ENCODE peak calls at places on chromosomes 6 and 20, in ten cellular contexts. One of them, this sample, is unnamed.

GRCh38 chr6:110537208-110538123 is 61.1 kb upstream of the SLC22A16 start:
- DNase-seq in stimulated activated CD4-positive, alpha-beta T cell treated with anti-CD3 and anti-CD28 coated beads, Interleukin-4, amount 100 ng/mL, for 48 hours: no peak
- DNase-seq in activated CD4-positive, alpha-beta T cell treated with anti-CD3 and anti-CD28 coated beads, Interleukin-2, amount 50 U/mL, for 48 hours: no peak
- DNase-seq in foreskin melanocyte: peak; percentile 92
- DNase-seq in T-helper 1 cell: no peak
- DNase-seq in mucosa of gallbladder: peak; percentile 32
- DNase-seq in islet precursor cell: peak; percentile 76
- DNase-seq in mucosa of descending colon: no peak
- DNase-seq in EH: peak; percentile 97
- DNase-seq in NCI-H1092 treated with DMSO at 0.1 percent for 48 hours: no peak
- DNase-seq in this sample: no peak

GRCh38 chr20:19275038-19275629 is 62.7 kb downstream of the SLC24A3 start:
- DNase-seq in foreskin melanocyte: no peak
- DNase-seq in mucosa of gallbladder: no peak
- DNase-seq in stimulated activated CD4-positive, alpha-beta T cell treated with anti-CD3 and anti-CD28 coated beads, Interleukin-4, amount 100 ng/mL, for 48 hours: no peak
- DNase-seq in mucosa of descending colon: peak; percentile 52
- DNase-seq in activated CD4-positive, alpha-beta T cell treated with anti-CD3 and anti-CD28 coated beads, Interleukin-2, amount 50 U/mL, for 48 hours: no peak
- DNase-seq in NCI-H1092 treated with DMSO at 0.1 percent for 48 hours: no peak
- DNase-seq in islet precursor cell: peak; percentile 68
- DNase-seq in T-helper 1 cell: no peak
- DNase-seq in EH: no peak
- DNase-seq in this sample: no peak

GRCh38 chr20:13341737-13342393 is 120.8 kb downstream of the ISM1 start:
- DNase-seq in NCI-H1092 treated with DMSO at 0.1 percent for 48 hours: no peak
- DNase-seq in stimulated activated CD4-positive, alpha-beta T cell treated with anti-CD3 and anti-CD28 coated beads, Interleukin-4, amount 100 ng/mL, for 48 hours: no peak
- DNase-seq in activated CD4-positive, alpha-beta T cell treated with anti-CD3 and anti-CD28 coated beads, Interleukin-2, amount 50 U/mL, for 48 hours: no peak
- DNase-seq in EH: no peak
- DNase-seq in islet precursor cell: no peak
- DNase-seq in T-helper 1 cell: no peak
- DNase-seq in mucosa of gallbladder: no peak
- DNase-seq in mucosa of descending colon: no peak
- DNase-seq in foreskin melanocyte: no peak
- DNase-seq in this sample: no peak

GRCh38 chr20:36052117-36052513 is 83.7 kb downstream of the CNBD2 start:
- DNase-seq in mucosa of descending colon: no peak
- DNase-seq in T-helper 1 cell: no peak
- DNase-seq in stimulated activated CD4-positive, alpha-beta T cell treated with anti-CD3 and anti-CD28 coated beads, Interleukin-4, amount 100 ng/mL, for 48 hours: no peak
- DNase-seq in foreskin melanocyte: no peak
- DNase-seq in NCI-H1092 treated with DMSO at 0.1 percent for 48 hours: no peak
- DNase-seq in activated CD4-positive, alpha-beta T cell treated with anti-CD3 and anti-CD28 coated beads, Interleukin-2, amount 50 U/mL, for 48 hours: no peak
- DNase-seq in EH: no peak
- DNase-seq in islet precursor cell: no peak
- DNase-seq in mucosa of gallbladder: no peak
- DNase-seq in this sample: no peak

GRCh38 chr20:61331542-61331941 is 79.5 kb downstream of the CDH4 start:
- DNase-seq in T-helper 1 cell: no peak
- DNase-seq in EH: no peak
- DNase-seq in mucosa of descending colon: no peak
- DNase-seq in NCI-H1092 treated with DMSO at 0.1 percent for 48 hours: no peak
- DNase-seq in activated CD4-positive, alpha-beta T cell treated with anti-CD3 and anti-CD28 coated beads, Interleukin-2, amount 50 U/mL, for 48 hours: no peak
- DNase-seq in foreskin melanocyte: no peak
- DNase-seq in islet precursor cell: peak; percentile 77
- DNase-seq in mucosa of gallbladder: no peak
- DNase-seq in stimulated activated CD4-positive, alpha-beta T cell treated with anti-CD3 and anti-CD28 coated beads, Interleukin-4, amount 100 ng/mL, for 48 hours: no peak
- DNase-seq in this sample: no peak

GRCh38 chr20:52826722-52827121 is 145.4 kb upstream of the TSHZ2 start:
- DNase-seq in foreskin melanocyte: no peak
- DNase-seq in NCI-H1092 treated with DMSO at 0.1 percent for 48 hours: no peak
- DNase-seq in T-helper 1 cell: no peak
- DNase-seq in mucosa of gallbladder: no peak
- DNase-seq in activated CD4-positive, alpha-beta T cell treated with anti-CD3 and anti-CD28 coated beads, Interleukin-2, amount 50 U/mL, for 48 hours: no peak
- DNase-seq in islet precursor cell: no peak
- DNase-seq in EH: no peak
- DNase-seq in stimulated activated CD4-positive, alpha-beta T cell treated with anti-CD3 and anti-CD28 coated beads, Interleukin-4, amount 100 ng/mL, for 48 hours: no peak
- DNase-seq in mucosa of descending colon: no peak
- DNase-seq in this sample: no peak

GRCh38 chr6:69422474-69422873 is 374.3 kb downstream of the LMBRD1 start:
- DNase-seq in islet precursor cell: no peak
- DNase-seq in mucosa of gallbladder: no peak
- DNase-seq in T-helper 1 cell: no peak
- DNase-seq in NCI-H1092 treated with DMSO at 0.1 percent for 48 hours: peak; percentile 25
- DNase-seq in stimulated activated CD4-positive, alpha-beta T cell treated with anti-CD3 and anti-CD28 coated beads, Interleukin-4, amount 100 ng/mL, for 48 hours: no peak
- DNase-seq in foreskin melanocyte: no peak
- DNase-seq in mucosa of descending colon: no peak
- DNase-seq in EH: no peak
- DNase-seq in activated CD4-positive, alpha-beta T cell treated with anti-CD3 and anti-CD28 coated beads, Interleukin-2, amount 50 U/mL, for 48 hours: no peak
- DNase-seq in this sample: peak; percentile 44

GRCh38 chr20:52798124-52798523 is 174.0 kb upstream of the TSHZ2 start:
- DNase-seq in foreskin melanocyte: no peak
- DNase-seq in mucosa of descending colon: no peak
- DNase-seq in T-helper 1 cell: no peak
- DNase-seq in stimulated activated CD4-positive, alpha-beta T cell treated with anti-CD3 and anti-CD28 coated beads, Interleukin-4, amount 100 ng/mL, for 48 hours: no peak
- DNase-seq in activated CD4-positive, alpha-beta T cell treated with anti-CD3 and anti-CD28 coated beads, Interleukin-2, amount 50 U/mL, for 48 hours: no peak
- DNase-seq in EH: no peak
- DNase-seq in NCI-H1092 treated with DMSO at 0.1 percent for 48 hours: no peak
- DNase-seq in mucosa of gallbladder: no peak
- DNase-seq in islet precursor cell: no peak
- DNase-seq in this sample: no peak

GRCh38 chr6:142297996-142298753 is 3.6 kb upstream of the ADGRG6 start:
- DNase-seq in mucosa of gallbladder: no peak
- DNase-seq in EH: peak; percentile 87
- DNase-seq in stimulated activated CD4-positive, alpha-beta T cell treated with anti-CD3 and anti-CD28 coated beads, Interleukin-4, amount 100 ng/mL, for 48 hours: no peak
- DNase-seq in mucosa of descending colon: no peak
- DNase-seq in activated CD4-positive, alpha-beta T cell treated with anti-CD3 and anti-CD28 coated beads, Interleukin-2, amount 50 U/mL, for 48 hours: no peak
- DNase-seq in foreskin melanocyte: peak; percentile 94
- DNase-seq in NCI-H1092 treated with DMSO at 0.1 percent for 48 hours: no peak
- DNase-seq in T-helper 1 cell: no peak
- DNase-seq in islet precursor cell: peak; percentile 71
- DNase-seq in this sample: no peak

GRCh38 chr6:89612121-89612520 is 26.4 kb downstream of the LYRM2 start:
- DNase-seq in EH: no peak
- DNase-seq in islet precursor cell: no peak
- DNase-seq in mucosa of descending colon: no peak
- DNase-seq in T-helper 1 cell: no peak
- DNase-seq in mucosa of gallbladder: no peak
- DNase-seq in NCI-H1092 treated with DMSO at 0.1 percent for 48 hours: no peak
- DNase-seq in activated CD4-positive, alpha-beta T cell treated with anti-CD3 and anti-CD28 coated beads, Interleukin-2, amount 50 U/mL, for 48 hours: no peak
- DNase-seq in stimulated activated CD4-positive, alpha-beta T cell treated with anti-CD3 and anti-CD28 coated beads, Interleukin-4, amount 100 ng/mL, for 48 hours: no peak
- DNase-seq in foreskin melanocyte: no peak
- DNase-seq in this sample: no peak

GRCh38 chr6:108735991-108736345 is 112.3 kb upstream of the ARMC2 start:
- DNase-seq in T-helper 1 cell: no peak
- DNase-seq in activated CD4-positive, alpha-beta T cell treated with anti-CD3 and anti-CD28 coated beads, Interleukin-2, amount 50 U/mL, for 48 hours: no peak
- DNase-seq in mucosa of descending colon: peak; percentile 49
- DNase-seq in islet precursor cell: peak; percentile 70
- DNase-seq in stimulated activated CD4-positive, alpha-beta T cell treated with anti-CD3 and anti-CD28 coated beads, Interleukin-4, amount 100 ng/mL, for 48 hours: no peak
- DNase-seq in foreskin melanocyte: no peak
- DNase-seq in mucosa of gallbladder: no peak
- DNase-seq in EH: no peak
- DNase-seq in NCI-H1092 treated with DMSO at 0.1 percent for 48 hours: no peak
- DNase-seq in this sample: no peak

GRCh38 chr6:42104095-42104806 is 38.2 kb downstream of the C6orf132 start:
- DNase-seq in NCI-H1092 treated with DMSO at 0.1 percent for 48 hours: no peak
- DNase-seq in EH: peak; percentile 23
- DNase-seq in islet precursor cell: peak; percentile 79
- DNase-seq in foreskin melanocyte: no peak
- DNase-seq in stimulated activated CD4-positive, alpha-beta T cell treated with anti-CD3 and anti-CD28 coated beads, Interleukin-4, amount 100 ng/mL, for 48 hours: peak; percentile 76
- DNase-seq in mucosa of descending colon: peak; percentile 67
- DNase-seq in mucosa of gallbladder: no peak
- DNase-seq in T-helper 1 cell: peak; percentile 53
- DNase-seq in activated CD4-positive, alpha-beta T cell treated with anti-CD3 and anti-CD28 coated beads, Interleukin-2, amount 50 U/mL, for 48 hours: peak; percentile 83
- DNase-seq in this sample: no peak

GRCh38 chr6:145756170-145756662 is 20.9 kb upstream of the EPM2A start:
- DNase-seq in mucosa of descending colon: no peak
- DNase-seq in EH: peak; percentile 97
- DNase-seq in islet precursor cell: no peak
- DNase-seq in T-helper 1 cell: no peak
- DNase-seq in NCI-H1092 treated with DMSO at 0.1 percent for 48 hours: no peak
- DNase-seq in foreskin melanocyte: peak; percentile 95
- DNase-seq in activated CD4-positive, alpha-beta T cell treated with anti-CD3 and anti-CD28 coated beads, Interleukin-2, amount 50 U/mL, for 48 hours: no peak
- DNase-seq in mucosa of gallbladder: no peak
- DNase-seq in stimulated activated CD4-positive, alpha-beta T cell treated with anti-CD3 and anti-CD28 coated beads, Interleukin-4, amount 100 ng/mL, for 48 hours: no peak
- DNase-seq in this sample: no peak

GRCh38 chr6:1738682-1739081 is 129.0 kb downstream of the FOXC1 start:
- DNase-seq in mucosa of descending colon: no peak
- DNase-seq in islet precursor cell: no peak
- DNase-seq in EH: no peak
- DNase-seq in NCI-H1092 treated with DMSO at 0.1 percent for 48 hours: no peak
- DNase-seq in foreskin melanocyte: no peak
- DNase-seq in activated CD4-positive, alpha-beta T cell treated with anti-CD3 and anti-CD28 coated beads, Interleukin-2, amount 50 U/mL, for 48 hours: no peak
- DNase-seq in T-helper 1 cell: no peak
- DNase-seq in mucosa of gallbladder: no peak
- DNase-seq in stimulated activated CD4-positive, alpha-beta T cell treated with anti-CD3 and anti-CD28 coated beads, Interleukin-4, amount 100 ng/mL, for 48 hours: no peak
- DNase-seq in this sample: peak; percentile 70

GRCh38 chr6:138099832-138100231 is 7.4 kb downstream of the PERP start:
- DNase-seq in mucosa of gallbladder: no peak
- DNase-seq in islet precursor cell: no peak
- DNase-seq in activated CD4-positive, alpha-beta T cell treated with anti-CD3 and anti-CD28 coated beads, Interleukin-2, amount 50 U/mL, for 48 hours: no peak
- DNase-seq in mucosa of descending colon: no peak
- DNase-seq in NCI-H1092 treated with DMSO at 0.1 percent for 48 hours: no peak
- DNase-seq in foreskin melanocyte: no peak
- DNase-seq in stimulated activated CD4-positive, alpha-beta T cell treated with anti-CD3 and anti-CD28 coated beads, Interleukin-4, amount 100 ng/mL, for 48 hours: no peak
- DNase-seq in T-helper 1 cell: no peak
- DNase-seq in EH: peak; percentile 89
- DNase-seq in this sample: no peak

GRCh38 chr20:3276400-3277015 is 37.5 kb upstream of the SLC4A11 start:
- DNase-seq in foreskin melanocyte: peak; percentile 9
- DNase-seq in mucosa of gallbladder: no peak
- DNase-seq in islet precursor cell: peak; percentile 57
- DNase-seq in NCI-H1092 treated with DMSO at 0.1 percent for 48 hours: peak; percentile 62
- DNase-seq in stimulated activated CD4-positive, alpha-beta T cell treated with anti-CD3 and anti-CD28 coated beads, Interleukin-4, amount 100 ng/mL, for 48 hours: no peak
- DNase-seq in T-helper 1 cell: no peak
- DNase-seq in mucosa of descending colon: no peak
- DNase-seq in EH: peak; percentile 36
- DNase-seq in activated CD4-positive, alpha-beta T cell treated with anti-CD3 and anti-CD28 coated beads, Interleukin-2, amount 50 U/mL, for 48 hours: no peak
- DNase-seq in this sample: no peak